ENCODE peak calls at places on chromosomes 7 and 10, in six cellular contexts. K, S, D, L, U and E are unnamed samples.

GRCh38 chr10:3484306-3485187 is 300.5 kb downstream of the KLF6 start:
- DNase-seq in K (no peak), S (no peak), D (no peak), L (no peak), U (peak; percentile 51), E (no peak)

GRCh38 chr10:113454341-113455061 is 98.4 kb upstream of the HABP2 start:
- DNase-seq in K (no peak), S (peak; percentile 46), D (no peak), L (peak; percentile 31), U (peak; percentile 38), E (peak; percentile 31)

GRCh38 chr10:71427246-71427645 is 30.5 kb downstream of the CDH23 start:
- DNase-seq in K (no peak), S (no peak), D (no peak), L (no peak), U (no peak), E (no peak)

GRCh38 chr10:24483701-24484100 is 240.0 kb downstream of the ARHGAP21 start:
- DNase-seq in K (peak; percentile 97), S (peak; percentile 81), D (no peak), L (peak; percentile 74), U (no peak), E (peak; percentile 88)

GRCh38 chr7:157058026-157058425 is 47.6 kb upstream of the MNX1 start:
- DNase-seq in K (no peak), S (no peak), D (no peak), L (no peak), U (no peak), E (no peak)

GRCh38 chr7:157528785-157529341 is 192.1 kb downstream of the DNAJB6 start:
- DNase-seq in K (no peak), S (no peak), D (no peak), L (no peak), U (no peak), E (no peak)

GRCh38 chr7:123499211-123499968 is 35.0 kb downstream of the IQUB start:
- DNase-seq in K (no peak), S (no peak), D (no peak), L (no peak), U (no peak), E (no peak)

GRCh38 chr10:118571123-118571522 is 24.3 kb downstream of the PRLHR start:
- DNase-seq in K (no peak), S (no peak), D (no peak), L (no peak), U (no peak), E (no peak)

GRCh38 chr10:30160431-30160982 is 101.1 kb upstream of the JCAD start:
- DNase-seq in K (no peak), S (no peak), D (no peak), L (no peak), U (no peak), E (no peak)

GRCh38 chr7:116672596-116673503 is 854 bp downstream of the MET start:
- DNase-seq in K (no peak), S (peak; percentile 26), D (no peak), L (no peak), U (no peak), E (peak; percentile 19)

GRCh38 chr7:23349484-23350157 is 50.5 kb downstream of the MALSU1 start:
- DNase-seq in K (no peak), S (no peak), D (no peak), L (peak; percentile 93), U (no peak), E (no peak)

GRCh38 chr10:60646966-60647796 is 131.1 kb upstream of the CDK1 start:
- DNase-seq in K (no peak), S (peak; percentile 22), D (no peak), L (peak; percentile 48), U (no peak), E (peak; percentile 46)

GRCh38 chr10:15137636-15138035 is 30.9 kb downstream of the NMT2 start:
- DNase-seq in K (no peak), S (no peak), D (no peak), L (no peak), U (no peak), E (no peak)

GRCh38 chr10:124739119-124739921 is 4.9 kb downstream of the FAM53B start:
- DNase-seq in K (no peak), S (no peak), D (no peak), L (no peak), U (no peak), E (no peak)

GRCh38 chr7:76220185-76221057 is 18.7 kb downstream of the SRRM3 start:
- DNase-seq in K (no peak), S (no peak), D (no peak), L (no peak), U (no peak), E (no peak)

GRCh38 chr7:6248581-6248980 is 23.8 kb downstream of the CYTH3 start:
- DNase-seq in K (no peak), S (no peak), D (no peak), L (no peak), U (no peak), E (no peak)
- TF ChIP-seq CTCF in K (no peak), S (no peak), D (no peak), L (no peak), U (no peak), E (no peak)

DNA sequence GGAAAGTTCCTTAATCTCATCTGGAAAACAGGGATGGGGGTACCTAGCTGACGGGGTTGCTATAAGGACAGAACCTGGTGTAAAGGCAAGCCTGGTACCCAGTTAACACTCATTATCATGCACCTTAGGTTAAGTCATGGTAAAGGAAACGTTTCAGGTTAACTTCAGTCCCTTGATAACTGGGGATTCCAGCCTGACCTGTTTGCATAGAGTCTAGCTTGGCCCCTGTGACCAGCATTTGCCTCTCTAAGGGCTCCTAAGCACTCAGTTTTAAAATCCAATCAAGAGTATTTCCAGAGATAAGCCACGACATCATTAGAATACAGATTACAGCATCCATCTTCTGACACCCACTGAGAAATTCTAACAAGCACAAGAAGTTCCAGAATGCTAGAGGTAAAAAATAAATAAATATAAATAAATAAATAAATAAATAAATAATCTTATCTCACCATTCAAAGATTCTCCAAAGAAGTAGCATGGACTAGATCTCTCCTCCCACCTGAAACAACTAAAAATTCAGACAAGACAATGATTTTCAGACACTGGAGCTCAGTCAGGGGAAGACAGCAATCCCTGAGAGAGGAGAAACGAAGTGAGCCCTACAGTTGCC is 184.6 kb downstream of the KCNMA1 start:
- DNase-seq in K (no peak), S (no peak), D (no peak), L (no peak), U (no peak), E (no peak)
- H3K27me3 ChIP-seq in K (no peaks in the 10 kb centered on the region), S (no peaks in the 10 kb centered on the region), D (no peaks in the 10 kb centered on the region), L (peaks cover 5% of the 10 kb centered on the region), U (no peaks in the 10 kb centered on the region), E (no peaks in the 10 kb centered on the region)

GRCh38 chr10:13632879-13633437 is 46.2 kb downstream of the PRPF18 start:
- DNase-seq in K (no peak), S (no peak), D (no peak), L (no peak), U (peak; percentile 70), E (no peak)
- H3K27ac ChIP-seq in K (no peak overlapping the region), S (peak overlapping the region; percentile 72), D (peak overlapping the region; percentile 53), L (no peak overlapping the region), U (peak overlapping the region; percentile 77), E (no peak overlapping the region)

DNA sequence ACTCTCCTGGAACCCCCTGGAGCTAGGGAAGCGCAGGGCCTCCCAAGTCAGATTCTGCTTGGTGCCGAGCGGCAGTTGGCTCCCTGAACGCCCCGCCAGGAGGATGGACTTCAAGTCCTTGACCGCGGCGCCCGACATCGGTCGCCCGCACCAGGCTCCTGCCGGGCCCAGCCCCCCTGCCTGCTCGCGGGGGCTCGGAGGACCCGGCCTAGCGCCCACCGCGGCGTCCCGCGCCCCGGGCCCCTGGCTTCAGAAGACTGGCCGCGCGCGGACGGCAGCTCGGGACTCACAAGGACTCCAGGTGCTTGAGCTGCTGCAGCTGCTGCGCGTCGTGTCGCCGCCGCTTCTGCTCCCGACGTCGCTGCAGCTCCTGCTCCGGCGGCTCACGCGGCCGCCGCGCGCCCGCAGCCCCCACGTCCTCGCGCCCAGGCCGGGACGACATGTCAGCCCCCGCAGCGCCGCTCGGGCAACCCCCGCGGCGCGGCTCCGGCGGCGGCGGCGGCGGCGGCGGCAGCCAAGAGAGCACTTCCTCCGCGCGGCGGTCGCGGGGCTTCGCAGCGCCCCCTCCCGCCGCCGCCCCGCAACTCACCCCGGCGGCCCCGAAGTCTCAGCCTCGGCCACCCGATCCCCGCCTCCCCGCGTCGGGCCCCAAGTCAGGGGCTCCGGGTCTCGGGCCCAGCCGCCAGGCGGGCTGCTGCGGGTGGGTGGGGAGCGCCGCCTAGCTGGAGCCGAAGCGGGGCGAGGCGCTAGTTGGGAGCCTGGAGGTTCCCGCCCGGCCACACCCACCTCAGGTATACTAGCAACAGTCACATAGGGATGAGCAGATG is at the start of gene RP9:
- DNase-seq in K (no peak), S (peak; percentile 69), D (no peak), L (peak; percentile 57), U (peak; percentile 78), E (peak; percentile 44)
- TF ChIP-seq CTCF in K (peak; percentile 82), S (peak; percentile 59), D (peak; percentile 39), L (no peak), U (peak; percentile 54), E (peak; percentile 69)

GRCh38 chr7:128347573-128348147 is 4.0 kb upstream of the RBM28 start:
- DNase-seq in K (no peak), S (peak; percentile 46), D (no peak), L (peak; percentile 18), U (peak; percentile 49), E (no peak)
- H3K27me3 ChIP-seq in K (peaks cover 52% of the 10 kb centered on the region), S (peaks cover 34% of the 10 kb centered on the region), D (no peaks in the 10 kb centered on the region), L (no peaks in the 10 kb centered on the region), U (peaks cover 5% of the 10 kb centered on the region), E (peaks cover 8% of the 10 kb centered on the region)

GRCh38 chr7:82623812-82624211 is 180.2 kb upstream of the CACNA2D1 start:
- DNase-seq in K (no peak), S (no peak), D (no peak), L (no peak), U (no peak), E (no peak)
- H3K27ac ChIP-seq in K (no peak overlapping the region), S (no peak overlapping the region), D (no peak overlapping the region), L (no peak overlapping the region), U (no peak overlapping the region), E (no peak overlapping the region)